ENCODE peak calls at places on chromosomes 1 and 21, in eight cellular contexts. U is AG09309, X is posterior cingulate gyrus, C is NCI-H446 treated with DMSO at 0.1 percent for 48 hours, W is tibial nerve, G is Caco-2, E is activated T-cell treated with anti-CD3 and anti-CD28 coated beads for 48 hours, K is Ammon's horn. P is an unnamed sample.

GRCh38 chr1:169546087-169546995 is 39.9 kb downstream of the F5 start:
- DNase-seq in U (peak; percentile 46), X (peak; percentile 60), C (peak; percentile 38), W (peak; percentile 91), G (peak; percentile 72), E (peak; percentile 2), K (peak; percentile 91), P (peak; percentile 52)

GRCh38 chr1:184866991-184867788 is 107.1 kb downstream of the NIBAN1 start:
- DNase-seq in U (peak; percentile 96), X (no peak), C (no peak), W (peak; percentile 31), G (no peak), E (no peak), K (no peak), P (peak; percentile 80)

GRCh38 chr1:112666917-112667316 is 7.5 kb upstream of the MOV10 start:
- DNase-seq in U (no peak), X (no peak), C (no peak), W (no peak), G (no peak), E (no peak), K (no peak), P (no peak)

GRCh38 chr1:27606708-27607238 is 2.8 kb upstream of the AHDC1 start:
- DNase-seq in U (no peak), X (no peak), C (peak; percentile 35), W (no peak), G (no peak), E (no peak), K (no peak), P (no peak)

GRCh38 chr1:45510036-45510971 is 10.2 kb downstream of the MMACHC start:
- DNase-seq in U (no peak), X (no peak), C (no peak), W (no peak), G (no peak), E (no peak), K (no peak), P (no peak)

GRCh38 chr21:35819134-35819533 is 241.2 kb downstream of the SETD4 start:
- DNase-seq in U (no peak), X (no peak), C (no peak), W (no peak), G (no peak), E (no peak), K (no peak), P (no peak)

GRCh38 chr1:18978706-18979105 is 22.2 kb upstream of the IFFO2 start:
- DNase-seq in U (no peak), X (no peak), C (no peak), W (no peak), G (no peak), E (no peak), K (no peak), P (no peak)

GRCh38 chr1:180994262-180994661 is 28.4 kb downstream of the STX6 start:
- DNase-seq in U (no peak), X (no peak), C (no peak), W (no peak), G (no peak), E (peak; percentile 13), K (no peak), P (no peak)

GRCh38 chr1:6157132-6157527 is 23.0 kb downstream of the CHD5 start:
- DNase-seq in U (no peak), X (no peak), C (no peak), W (no peak), G (no peak), E (no peak), K (no peak), P (no peak)

GRCh38 chr1:168465942-168466702 is 77.7 kb downstream of the XCL2 start:
- DNase-seq in U (no peak), X (no peak), C (peak; percentile 91), W (no peak), G (no peak), E (peak; percentile 37), K (peak; percentile 37), P (peak; percentile 68)

GRCh38 chr1:150558761-150559626 is 9.8 kb downstream of the ADAMTSL4 start:
- DNase-seq in U (no peak), X (no peak), C (no peak), W (no peak), G (no peak), E (no peak), K (peak; percentile 67), P (peak; percentile 11)

GRCh38 chr1:202952818-202953217 is 5.3 kb downstream of the ADIPOR1 start:
- DNase-seq in U (peak; percentile 32), X (no peak), C (no peak), W (peak; percentile 60), G (no peak), E (no peak), K (peak; percentile 70), P (no peak)

GRCh38 chr1:97918961-97919360 is 1.9 kb downstream of the DPYD start:
- DNase-seq in U (no peak), X (no peak), C (no peak), W (no peak), G (no peak), E (no peak), K (no peak), P (no peak)

GRCh38 chr1:30270468-30270867 is 452.9 kb downstream of the MATN1 start:
- DNase-seq in U (no peak), X (no peak), C (no peak), W (no peak), G (no peak), E (no peak), K (no peak), P (no peak)

GRCh38 chr1:209900734-209901133 is 37.3 kb upstream of the SYT14 start:
- DNase-seq in U (peak; percentile 32), X (no peak), C (no peak), W (no peak), G (no peak), E (no peak), K (no peak), P (no peak)

GRCh38 chr1:181893937-181894336 is 167.6 kb downstream of the ZNF648 start:
- DNase-seq in U (no peak), X (no peak), C (no peak), W (no peak), G (no peak), E (no peak), K (no peak), P (no peak)

P was measured in stimulated activated naive CD8-positive, alpha-beta T cell treated with anti-CD3 and anti-CD28 coated beads, Interleukin-15, amount 100 ng/mL, for 72 hours.